ENCODE peak calls at places on chromosomes 1 and 21, in seven cellular contexts. M, F, Z, L, O, T and Y are unnamed samples.

GRCh38 chr1:161733526-161733925 is 12.2 kb downstream of the FCRLB start:
- DNase-seq in Z (no peak), T (no peak), O (no peak), M (no peak), L (no peak), F (no peak), Y (no peak)

GRCh38 chr21:45270306-45270821 is 17.3 kb downstream of the POFUT2 start:
- DNase-seq in L (no peak), O (no peak), M (no peak), T (no peak), Z (no peak), F (no peak), Y (no peak)

GRCh38 chr1:180401999-180402398 is 100.4 kb downstream of the ACBD6 start:
- DNase-seq in O (no peak), Z (no peak), F (no peak), M (no peak), L (no peak), T (no peak), Y (no peak)

GRCh38 chr1:216075339-216075738 is 347.9 kb downstream of the USH2A start:
- DNase-seq in Z (no peak), M (no peak), F (no peak), T (no peak), L (no peak), O (no peak), Y (no peak)

GRCh38 chr1:17575786-17576584 is 36.5 kb downstream of the ARHGEF10L start:
- DNase-seq in F (no peak), L (no peak), O (no peak), Z (no peak), T (peak), M (no peak), Y (no peak)

GRCh38 chr1:155962599-155963211 is 15.6 kb downstream of the ARHGEF2 start:
- DNase-seq in O (no peak), M (no peak), L (no peak), F (no peak), T (no peak), Z (no peak), Y (no peak)

GRCh38 chr1:83515566-83516169 is 483.3 kb downstream of the TTLL7 start:
- DNase-seq in T (no peak), O (no peak), M (no peak), Z (no peak), L (no peak), F (no peak), Y (no peak)

GRCh38 chr21:37748351-37748750 is 167.9 kb downstream of the KCNJ6 start:
- DNase-seq in T (no peak), M (no peak), Z (no peak), F (no peak), O (no peak), L (no peak), Y (no peak)

GRCh38 chr1:42266253-42267135 is 68.5 kb downstream of the FOXJ3 start:
- DNase-seq in Z (no peak), L (no peak), F (no peak), M (no peak), O (no peak), T (no peak), Y (no peak)

GRCh38 chr1:18530567-18531502 is 50.1 kb downstream of the KLHDC7A start:
- DNase-seq in L (no peak), Z (peak), F (no peak), O (no peak), M (peak), T (peak), Y (no peak)

GRCh38 chr1:219324629-219325367 is 151.1 kb downstream of the LYPLAL1 start:
- DNase-seq in L (no peak), Z (no peak), M (no peak), O (no peak), F (no peak), T (no peak), Y (no peak)

GRCh38 chr1:3503525-3503886 is 49.0 kb downstream of the ARHGEF16 start:
- DNase-seq in M (no peak), O (no peak), Z (peak), F (no peak), L (no peak), T (no peak), Y (no peak)

GRCh38 chr21:30209571-30209970 is 6.3 kb downstream of the CLDN8 start:
- DNase-seq in L (no peak), Z (no peak), T (no peak), M (no peak), O (no peak), F (no peak), Y (no peak)

GRCh38 chr1:109630081-109630880 is 10.6 kb downstream of the AMPD2 start:
- DNase-seq in L (no peak), F (no peak), O (no peak), M (peak), Z (peak), T (no peak), Y (no peak)

GRCh38 chr1:111850124-111850523 is 94.4 kb downstream of the DDX20 start:
- DNase-seq in O (no peak), Z (no peak), M (no peak), F (no peak), L (no peak), T (no peak), Y (no peak)

GRCh38 chr1:110118636-110119396 is 6.6 kb downstream of the UBL4B start:
- DNase-seq in T (no peak), O (no peak), Z (no peak), F (no peak), M (no peak), L (no peak), Y (no peak)

GRCh38 chr1:203036135-203036534 is 9.8 kb downstream of the PPFIA4 start:
- DNase-seq in T (no peak), M (no peak), O (peak), L (no peak), Z (no peak), F (no peak), Y (no peak)

GRCh38 chr1:163664706-163665321 is 343.1 kb downstream of the NUF2 start:
- DNase-seq in L (no peak), Z (peak), O (no peak), T (no peak), F (no peak), M (no peak), Y (no peak)

DNA sequence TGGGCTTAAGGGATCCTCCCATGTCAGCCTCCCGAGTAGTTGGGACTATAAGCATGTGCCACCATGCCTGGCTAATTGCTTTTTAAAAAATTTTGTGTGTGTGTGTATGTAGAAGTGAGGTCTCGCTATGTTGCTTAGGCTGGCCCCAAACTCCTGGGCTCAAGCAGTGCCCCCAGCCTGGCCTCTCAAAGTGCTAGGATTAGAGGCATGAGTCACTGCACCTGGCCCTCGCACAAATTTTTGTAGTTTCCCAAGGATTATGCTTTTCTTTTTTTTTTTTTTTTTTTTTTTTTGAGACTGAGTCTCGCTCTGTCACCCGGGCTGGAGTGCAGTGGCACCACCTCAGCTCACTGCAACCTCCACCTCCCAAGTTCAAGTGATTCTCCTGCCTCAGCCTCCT is 144.4 kb upstream of the HNRNPU start:
- DNase-seq in F (no peak), Z (no peak), T (no peak), L (no peak), O (no peak), M (no peak), Y (no peak)
- TF ChIP-seq TAF1 in F (no peak), Z (no peak), T (no peak), L (no peak), O (no peak), M (no peak), Y (no peak)

GRCh38 chr1:8702121-8702520 is 115.3 kb downstream of the RERE start:
- DNase-seq in M (no peak), L (no peak), Z (peak), O (no peak), F (no peak), T (peak), Y (no peak)
- TF ChIP-seq TAF1 in M (no peak), L (peak), Z (no peak), O (no peak), F (peak), T (no peak), Y (no peak)

DNA sequence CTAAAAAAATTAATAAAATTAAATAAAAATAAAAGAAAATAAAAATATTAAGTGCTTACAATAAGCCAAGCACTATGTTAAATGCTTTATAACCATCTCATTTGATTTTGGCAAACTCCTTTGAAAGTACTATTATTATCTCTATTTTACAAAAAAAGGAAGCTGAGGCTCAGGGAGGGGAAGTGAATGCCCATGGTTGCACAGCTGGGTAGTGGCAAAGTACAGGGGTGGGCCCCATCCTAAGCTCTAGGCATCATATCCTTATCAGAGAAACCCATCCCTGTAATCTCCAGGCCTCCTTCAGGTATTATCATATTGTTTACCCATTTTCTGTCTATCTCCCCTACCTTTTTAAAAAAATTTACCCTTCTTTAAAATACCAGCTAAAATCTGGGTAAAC is 2.3 kb upstream of the MED18 start:
- DNase-seq in M (no peak), T (no peak), F (no peak), L (no peak), O (no peak), Z (no peak), Y (no peak)
- TF ChIP-seq TAF1 in M (no peak), T (no peak), F (no peak), L (no peak), O (no peak), Z (no peak), Y (no peak)

GRCh38 chr1:225882699-225883615 is 777 bp upstream of the TMEM63A start:
- DNase-seq in L (no peak), T (peak), Z (peak), F (no peak), O (peak), M (peak), Y (peak)
- TF ChIP-seq TAF1 in L (no peak), T (peak), Z (no peak), F (no peak), O (no peak), M (no peak), Y (no peak)

GRCh38 chr1:53063744-53064515 is 1.9 kb downstream of the PODN start:
- DNase-seq in O (no peak), T (no peak), Z (peak), L (no peak), M (no peak), F (no peak), Y (no peak)
- TF ChIP-seq TAF1 in O (no peak), T (no peak), Z (no peak), L (no peak), M (no peak), F (no peak), Y (no peak)

GRCh38 chr1:23555949-23556640 is 3.2 kb downstream of the ID3 start:
- DNase-seq in L (peak), Z (no peak), O (no peak), F (no peak), T (peak), M (no peak), Y (no peak)

GRCh38 chr1:23558140-23558871 is 995 bp downstream of the ID3 start:
- DNase-seq in M (peak), Z (peak), F (no peak), L (no peak), T (peak), O (no peak), Y (no peak)

GRCh38 chr1:23558872-23559135 is 497 bp downstream of the ID3 start:
- DNase-seq in T (no peak), F (no peak), L (no peak), M (no peak), O (no peak), Z (no peak), Y (no peak)

GRCh38 chr1:23556661-23557470 is 2.4 kb downstream of the ID3 start:
- DNase-seq in T (peak), F (no peak), M (no peak), O (no peak), L (no peak), Z (no peak), Y (no peak)

GRCh38 chr1:23557471-23558124 is 1.7 kb downstream of the ID3 start:
- DNase-seq in L (no peak), O (no peak), F (no peak), Z (no peak), T (no peak), M (no peak), Y (no peak)
- TF ChIP-seq TAF1 in L (no peak), O (no peak), F (no peak), Z (no peak), T (no peak), M (no peak), Y (no peak)